ENCODE peak calls at places on chromosomes 5 and 9, in nine cellular contexts. A, T, Z, M, B, O, X, V and F are unnamed samples.
A peak's percentile ranks its signal among the peaks of the same experiment; 100 is the strongest.

GRCh38 chr5:116766470-116766947 is 191.9 kb upstream of the SEMA6A start:
- DNase-seq in A (peak; percentile 77), T (peak; percentile 51), Z (no peak), M (no peak), B (peak; percentile 19), O (peak; percentile 70), X (peak; percentile 40), V (no peak), F (no peak)

GRCh38 chr9:4174781-4175180 is 125.1 kb downstream of the GLIS3 start:
- DNase-seq in A (no peak), T (no peak), Z (no peak), M (no peak), B (no peak), O (no peak), X (no peak), V (no peak), F (no peak)

GRCh38 chr5:154477382-154478223 is 424 bp downstream of the HAND1 start:
- DNase-seq in A (no peak), T (no peak), Z (no peak), M (no peak), B (no peak), O (no peak), X (no peak), V (peak; percentile 1), F (no peak)

GRCh38 chr5:133890308-133890707 is 78.1 kb downstream of the C5orf15 start:
- DNase-seq in A (peak; percentile 35), T (no peak), Z (no peak), M (no peak), B (no peak), O (no peak), X (no peak), V (no peak), F (no peak)

GRCh38 chr5:168332042-168332441 is 40.6 kb downstream of the WWC1 start:
- DNase-seq in A (no peak), T (peak; percentile 90), Z (no peak), M (no peak), B (no peak), O (no peak), X (no peak), V (no peak), F (no peak)

GRCh38 chr5:177005619-177006264 is 837 bp downstream of the UIMC1 start:
- DNase-seq in A (peak; percentile 87), T (peak; percentile 53), Z (peak; percentile 78), M (peak; percentile 70), B (peak; percentile 76), O (no peak), X (peak; percentile 57), V (peak; percentile 62), F (peak; percentile 27)

GRCh38 chr9:95580812-95581761 is 64.3 kb upstream of the PTCH1 start:
- DNase-seq in A (no peak), T (no peak), Z (no peak), M (no peak), B (no peak), O (no peak), X (no peak), V (no peak), F (no peak)

GRCh38 chr9:110582156-110582555 is 2.6 kb upstream of the SVEP1 start:
- DNase-seq in A (no peak), T (no peak), Z (no peak), M (peak; percentile 53), B (no peak), O (no peak), X (no peak), V (no peak), F (no peak)

GRCh38 chr5:170896779-170897178 is 35.0 kb downstream of the RANBP17 start:
- DNase-seq in A (no peak), T (no peak), Z (no peak), M (peak; percentile 86), B (peak; percentile 10), O (no peak), X (no peak), V (peak; percentile 18), F (no peak)

GRCh38 chr5:76607353-76607871 is 15.8 kb downstream of the F2RL2 start:
- DNase-seq in A (no peak), T (no peak), Z (no peak), M (peak; percentile 34), B (no peak), O (no peak), X (no peak), V (peak; percentile 52), F (no peak)
- H3K4me3 ChIP-seq in A (no peak overlapping the region), T (no peak overlapping the region), Z (no peak overlapping the region), M (peak overlapping the region; percentile 2), B (no peak overlapping the region), O (no peak overlapping the region), X (no peak overlapping the region), V (peak overlapping the region; percentile 28), F (no peak overlapping the region)

GRCh38 chr5:180090098-180090768 is 18.7 kb upstream of the RNF130 start:
- DNase-seq in A (peak; percentile 84), T (no peak), Z (peak; percentile 70), M (peak; percentile 61), B (peak; percentile 68), O (no peak), X (peak; percentile 58), V (peak; percentile 59), F (no peak)

GRCh38 chr5:180088561-180088960 is 17.0 kb upstream of the RNF130 start:
- DNase-seq in A (no peak), T (no peak), Z (no peak), M (no peak), B (no peak), O (no peak), X (no peak), V (no peak), F (no peak)

GRCh38 chr5:180093241-180093640 is 21.7 kb upstream of the RNF130 start:
- DNase-seq in A (no peak), T (no peak), Z (no peak), M (no peak), B (no peak), O (no peak), X (no peak), V (no peak), F (no peak)

GRCh38 chr5:180093651-180094382 is 22.3 kb upstream of the RNF130 start:
- DNase-seq in A (no peak), T (no peak), Z (no peak), M (no peak), B (no peak), O (no peak), X (no peak), V (no peak), F (no peak)

GRCh38 chr5:180090769-180091546 is 19.4 kb upstream of the RNF130 start:
- DNase-seq in A (no peak), T (no peak), Z (peak; percentile 41), M (peak; percentile 29), B (peak; percentile 64), O (no peak), X (no peak), V (peak; percentile 14), F (no peak)
- TF ChIP-seq CTCF in A (no peak), T (no peak), Z (peak; percentile 27), M (peak; percentile 36), B (no peak), O (no peak), X (peak; percentile 41), V (no peak), F (peak; percentile 75)

GRCh38 chr9:124805186-124805585 is 28.3 kb downstream of the OLFML2A start:
- DNase-seq in A (no peak), T (no peak), Z (no peak), M (peak; percentile 29), B (no peak), O (no peak), X (no peak), V (peak; percentile 29), F (no peak)
- H3K4me3 ChIP-seq in A (no peak overlapping the region), T (no peak overlapping the region), Z (no peak overlapping the region), M (no peak overlapping the region), B (no peak overlapping the region), O (no peak overlapping the region), X (no peak overlapping the region), V (no peak overlapping the region), F (no peak overlapping the region)

GRCh38 chr5:142551242-142552067 is 134.4 kb downstream of the FGF1 start:
- DNase-seq in A (peak; percentile 62), T (no peak), Z (no peak), M (peak; percentile 20), B (no peak), O (no peak), X (no peak), V (peak; percentile 22), F (no peak)
- TF ChIP-seq CTCF in A (no peak), T (no peak), Z (no peak), M (no peak), B (no peak), O (no peak), X (no peak), V (no peak), F (no peak)

DNA sequence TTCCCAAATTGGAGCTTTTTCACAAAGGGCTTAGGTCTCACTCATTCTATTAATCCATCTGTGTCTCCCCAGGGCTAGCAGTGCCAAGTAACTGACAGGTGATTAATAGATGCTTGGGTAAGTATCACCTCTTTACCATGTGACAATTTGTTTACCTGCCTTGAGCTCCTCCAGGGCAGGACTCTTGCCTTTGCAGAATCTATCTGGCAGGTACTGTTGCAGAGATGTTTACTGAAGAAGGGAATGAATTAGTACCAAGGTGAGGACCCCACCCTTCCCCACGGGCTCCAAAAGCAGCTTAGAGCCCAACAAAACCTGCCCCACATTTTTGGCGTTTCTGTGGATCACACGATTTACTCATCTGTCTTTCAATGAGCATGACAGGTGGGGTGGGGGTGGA is 698 bp upstream of the TGFBI start:
- DNase-seq in A (peak; percentile 5), T (peak; percentile 74), Z (no peak), M (no peak), B (no peak), O (no peak), X (no peak), V (no peak), F (no peak)
- H3K4me3 ChIP-seq in A (peak overlapping the region; percentile 54), T (peak overlapping the region; percentile 94), Z (no peak overlapping the region), M (no peak overlapping the region), B (no peak overlapping the region), O (no peak overlapping the region), X (peak overlapping the region; percentile 97), V (no peak overlapping the region), F (no peak overlapping the region)

GRCh38 chr5:146754621-146755020 is 123.9 kb downstream of the PPP2R2B start:
- DNase-seq in A (no peak), T (no peak), Z (no peak), M (no peak), B (no peak), O (no peak), X (no peak), V (no peak), F (no peak)

GRCh38 chr5:146758076-146758475 is 120.5 kb downstream of the PPP2R2B start:
- DNase-seq in A (no peak), T (no peak), Z (no peak), M (no peak), B (no peak), O (no peak), X (no peak), V (no peak), F (no peak)

GRCh38 chr5:146756546-146756945 is 122.0 kb downstream of the PPP2R2B start:
- DNase-seq in A (no peak), T (no peak), Z (no peak), M (no peak), B (no peak), O (no peak), X (no peak), V (no peak), F (no peak)

GRCh38 chr5:146753618-146754123 is 124.9 kb downstream of the PPP2R2B start:
- DNase-seq in A (no peak), T (no peak), Z (no peak), M (no peak), B (no peak), O (no peak), X (no peak), V (no peak), F (no peak)

GRCh38 chr5:146755781-146756180 is 122.8 kb downstream of the PPP2R2B start:
- DNase-seq in A (no peak), T (no peak), Z (no peak), M (no peak), B (no peak), O (no peak), X (no peak), V (no peak), F (no peak)
- TF ChIP-seq CTCF in A (no peak), T (no peak), Z (no peak), M (no peak), B (no peak), O (no peak), X (no peak), V (no peak), F (no peak)